ENCODE peak calls at places on chromosomes 13 and 19, in seven cellular contexts. S, P, I, V, B, T and N are unnamed samples.

GRCh38 chr19:36032251-36033104 is at the start of gene CLIP3:
- DNase-seq in B (no peak), V (no peak), S (peak), P (peak), I (peak), T (peak), N (no peak)

GRCh38 chr19:18894254-18895037 is 1.5 kb downstream of the CERS1 start:
- DNase-seq in S (no peak), I (no peak), B (no peak), V (no peak), T (no peak), P (no peak), N (no peak)

GRCh38 chr13:100751826-100752225 is 77.2 kb upstream of the TMTC4 start:
- DNase-seq in B (no peak), I (no peak), S (no peak), T (no peak), P (no peak), V (no peak), N (no peak)

GRCh38 chr19:14004619-14005380 is 1.3 kb downstream of the RFX1 start:
- DNase-seq in V (no peak), S (peak), B (no peak), I (no peak), T (no peak), P (no peak), N (no peak)

GRCh38 chr13:71290963-71291937 is 575.8 kb downstream of the DACH1 start:
- DNase-seq in I (no peak), P (no peak), V (peak), B (peak), T (no peak), S (no peak), N (no peak)

GRCh38 chr19:12766051-12766521 is 9.3 kb downstream of the HOOK2 start:
- DNase-seq in T (peak), V (peak), B (peak), I (no peak), P (peak), S (peak), N (no peak)

GRCh38 chr13:35953537-35954206 is 177.5 kb downstream of the DCLK1 start:
- DNase-seq in T (no peak), B (peak), P (no peak), S (peak), V (peak), I (peak), N (peak)

GRCh38 chr19:41705393-41706174 is 2.8 kb upstream of the CEACAM5 start:
- DNase-seq in S (no peak), T (no peak), B (no peak), P (no peak), V (no peak), I (no peak), N (no peak)

GRCh38 chr19:48461982-48462655 is 6.7 kb downstream of the KCNJ14 start:
- DNase-seq in S (no peak), V (no peak), B (no peak), I (no peak), P (no peak), T (no peak), N (no peak)

GRCh38 chr13:21948781-21949474 is 278.1 kb downstream of the FGF9 start:
- DNase-seq in S (no peak), P (no peak), I (no peak), T (no peak), V (no peak), B (no peak), N (no peak)

GRCh38 chr19:54011507-54012211 is 20.2 kb downstream of the CACNG6 start:
- DNase-seq in B (no peak), P (no peak), I (no peak), T (no peak), S (no peak), V (no peak), N (no peak)

GRCh38 chr13:92126399-92126798 is 728.0 kb downstream of the GPC5 start:
- DNase-seq in V (no peak), S (no peak), T (no peak), I (no peak), B (no peak), P (no peak), N (no peak)